ENCODE peak calls at places on chromosomes 16 and 17, in eight cellular contexts. A, H, F, O, T, S, W and J are unnamed samples.

GRCh38 chr17:56592487-56593072 is 919 bp upstream of the NOG start:
- DNase-seq in A (peak; percentile 83), H (peak; percentile 19), F (peak; percentile 47), O (peak; percentile 59), T (peak; percentile 60), S (peak; percentile 48), W (peak; percentile 28), J (peak; percentile 87)

GRCh38 chr16:73385701-73386100 is 337.8 kb upstream of the ZFHX3 start:
- DNase-seq in A (no peak), H (no peak), F (no peak), O (no peak), T (no peak), S (no peak), W (no peak), J (no peak)

GRCh38 chr16:12798846-12799245 is 4.8 kb downstream of the CPPED1 start:
- DNase-seq in A (no peak), H (no peak), F (no peak), O (no peak), T (no peak), S (no peak), W (no peak), J (no peak)

GRCh38 chr16:72036098-72036497 is 18.2 kb upstream of the HP start:
- DNase-seq in A (no peak), H (no peak), F (no peak), O (no peak), T (no peak), S (no peak), W (no peak), J (no peak)

GRCh38 chr17:38434178-38434665 is 6.0 kb downstream of the ARHGAP23 start:
- DNase-seq in A (no peak), H (no peak), F (no peak), O (peak; percentile 67), T (no peak), S (peak; percentile 68), W (no peak), J (no peak)

GRCh38 chr16:66549284-66550131 is at the start of gene TK2:
- DNase-seq in A (peak; percentile 87), H (peak; percentile 67), F (peak; percentile 66), O (peak; percentile 64), T (peak; percentile 76), S (peak; percentile 63), W (peak; percentile 80), J (peak; percentile 88)

GRCh38 chr17:79651751-79652150 is 40.9 kb upstream of the RBFOX3 start:
- DNase-seq in A (peak; percentile 28), H (no peak), F (no peak), O (no peak), T (no peak), S (no peak), W (no peak), J (no peak)

GRCh38 chr16:84543931-84544776 is 39.7 kb upstream of the MEAK7 start:
- DNase-seq in A (no peak), H (no peak), F (peak; percentile 25), O (no peak), T (no peak), S (no peak), W (no peak), J (no peak)

GRCh38 chr17:42179335-42179734 is 1.6 kb downstream of the KCNH4 start:
- DNase-seq in A (no peak), H (no peak), F (no peak), O (no peak), T (no peak), S (no peak), W (no peak), J (no peak)

GRCh38 chr17:80071116-80071980 is 30.0 kb upstream of the GAA start:
- DNase-seq in A (no peak), H (peak; percentile 73), F (no peak), O (peak; percentile 75), T (peak; percentile 63), S (peak; percentile 57), W (peak; percentile 54), J (peak; percentile 88)

GRCh38 chr17:41615454-41615853 is 2.9 kb upstream of the KRT16 start:
- DNase-seq in A (peak; percentile 48), H (no peak), F (no peak), O (no peak), T (no peak), S (no peak), W (no peak), J (peak; percentile 45)

GRCh38 chr16:68286153-68287074 is 22.1 kb downstream of the SLC7A6 start:
- DNase-seq in A (no peak), H (no peak), F (no peak), O (no peak), T (no peak), S (no peak), W (no peak), J (no peak)

GRCh38 chr17:73191443-73192218 is 1.2 kb upstream of the COG1 start:
- DNase-seq in A (peak; percentile 72), H (peak; percentile 56), F (peak; percentile 54), O (peak; percentile 78), T (peak; percentile 57), S (peak; percentile 81), W (peak; percentile 83), J (peak; percentile 77)

GRCh38 chr16:86558355-86559193 is 3.5 kb upstream of the MTHFSD start:
- DNase-seq in A (no peak), H (no peak), F (no peak), O (no peak), T (no peak), S (no peak), W (peak; percentile 12), J (peak; percentile 69)

GRCh38 chr16:75111514-75112280 is 4.9 kb downstream of the LDHD start:
- DNase-seq in A (peak; percentile 68), H (no peak), F (no peak), O (no peak), T (peak; percentile 58), S (no peak), W (no peak), J (no peak)

GRCh38 chr16:54620197-54620596 is 310.5 kb upstream of the IRX5 start:
- DNase-seq in A (no peak), H (no peak), F (no peak), O (no peak), T (no peak), S (no peak), W (no peak), J (no peak)

GRCh38 chr17:80786470-80786869 is 205.2 kb upstream of the CHMP6 start:
- DNase-seq in A (no peak), H (no peak), F (no peak), O (no peak), T (no peak), S (peak; percentile 43), W (peak; percentile 28), J (no peak)

GRCh38 chr17:82884923-82885322 is 45.1 kb upstream of the ZNF750 start:
- DNase-seq in A (no peak), H (no peak), F (no peak), O (no peak), T (no peak), S (no peak), W (no peak), J (no peak)

GRCh38 chr16:81456523-81457325 is 12.1 kb downstream of the CMIP start:
- DNase-seq in A (no peak), H (peak; percentile 61), F (no peak), O (no peak), T (no peak), S (no peak), W (no peak), J (no peak)

GRCh38 chr16:84471966-84472365 is 32.5 kb downstream of the MEAK7 start:
- DNase-seq in A (peak; percentile 33), H (no peak), F (no peak), O (no peak), T (peak; percentile 4), S (no peak), W (no peak), J (no peak)